ENCODE peak calls at places on chromosomes 16 and 17, in six cellular contexts. A is fibroblast of lung, U is mammary epithelial cell, E is H1, F is endothelial cell of umbilical vein, H is PC-9. Z is an unnamed sample.

GRCh38 chr17:2776589-2777241 is 19.5 kb upstream of the RAP1GAP2 start:
- DNase-seq in A (no peak), U (no peak), E (peak), F (no peak), H (no peak), Z (no peak)

GRCh38 chr16:10504404-10504885 is 76.0 kb downstream of the EMP2 start:
- DNase-seq in A (no peak), U (no peak), E (no peak), F (no peak), H (no peak), Z (no peak)

GRCh38 chr17:77745702-77746101 is 212.8 kb upstream of the TNRC6C start:
- DNase-seq in A (no peak), U (no peak), E (no peak), F (no peak), H (no peak), Z (no peak)

GRCh38 chr16:7408700-7409340 is 76.2 kb downstream of the RBFOX1 start:
- DNase-seq in A (no peak), U (no peak), E (no peak), F (no peak), H (no peak), Z (no peak)

GRCh38 chr17:45430738-45431530 is 1.7 kb downstream of the ARHGAP27 start:
- DNase-seq in A (no peak), U (no peak), E (peak), F (no peak), H (peak), Z (no peak)

GRCh38 chr16:53852678-53853077 is 148.7 kb downstream of the FTO start:
- DNase-seq in A (no peak), U (no peak), E (no peak), F (no peak), H (no peak), Z (no peak)

GRCh38 chr17:488993-489757 is 136.6 kb upstream of the RPH3AL start:
- DNase-seq in A (peak), U (peak), E (no peak), F (peak), H (no peak), Z (peak)

GRCh38 chr17:74531231-74531761 is at the start of gene CD300LB:
- DNase-seq in A (no peak), U (no peak), E (no peak), F (no peak), H (no peak), Z (no peak)

GRCh38 chr16:85675528-85675927 is 13.2 kb downstream of the GINS2 start:
- DNase-seq in A (peak), U (no peak), E (no peak), F (peak), H (no peak), Z (peak)

GRCh38 chr17:78585231-78585630 is 8.0 kb upstream of the DNAH17 start:
- DNase-seq in A (no peak), U (no peak), E (no peak), F (no peak), H (peak), Z (no peak)

GRCh38 chr17:48588519-48588918 is 1.5 kb downstream of the HOXB3 start:
- DNase-seq in A (peak), U (no peak), E (no peak), F (no peak), H (no peak), Z (no peak)
- H3K27ac ChIP-seq in A (peak), U (no peak), E (no peak), F (no peak), H (no peak), Z (peak)

DNA sequence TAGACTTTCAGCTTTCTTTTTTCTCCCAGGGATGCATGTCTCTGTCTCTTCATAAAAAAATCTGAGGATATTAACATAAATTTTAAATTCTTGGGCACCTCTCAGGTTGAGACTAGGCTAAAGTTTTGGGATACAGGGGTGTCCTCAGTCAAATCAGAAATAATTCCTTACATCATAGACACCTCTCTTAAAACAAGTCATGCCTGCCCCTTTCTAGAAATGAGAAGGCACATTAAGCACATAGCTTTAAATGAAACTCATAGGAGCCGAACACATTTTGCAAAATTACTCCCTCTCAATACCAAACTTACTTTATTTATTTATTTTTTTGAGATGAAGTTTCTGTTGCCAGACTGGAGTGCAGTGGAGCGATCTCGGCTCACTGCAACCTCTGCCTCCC is 67.3 kb upstream of the BCAR1 start:
- DNase-seq in A (no peak), U (no peak), E (no peak), F (no peak), H (no peak), Z (no peak)
- H3K4me3 ChIP-seq in A (no peak), U (no peak), E (no peak), F (no peak), H (no peak), Z (no peak)

DNA sequence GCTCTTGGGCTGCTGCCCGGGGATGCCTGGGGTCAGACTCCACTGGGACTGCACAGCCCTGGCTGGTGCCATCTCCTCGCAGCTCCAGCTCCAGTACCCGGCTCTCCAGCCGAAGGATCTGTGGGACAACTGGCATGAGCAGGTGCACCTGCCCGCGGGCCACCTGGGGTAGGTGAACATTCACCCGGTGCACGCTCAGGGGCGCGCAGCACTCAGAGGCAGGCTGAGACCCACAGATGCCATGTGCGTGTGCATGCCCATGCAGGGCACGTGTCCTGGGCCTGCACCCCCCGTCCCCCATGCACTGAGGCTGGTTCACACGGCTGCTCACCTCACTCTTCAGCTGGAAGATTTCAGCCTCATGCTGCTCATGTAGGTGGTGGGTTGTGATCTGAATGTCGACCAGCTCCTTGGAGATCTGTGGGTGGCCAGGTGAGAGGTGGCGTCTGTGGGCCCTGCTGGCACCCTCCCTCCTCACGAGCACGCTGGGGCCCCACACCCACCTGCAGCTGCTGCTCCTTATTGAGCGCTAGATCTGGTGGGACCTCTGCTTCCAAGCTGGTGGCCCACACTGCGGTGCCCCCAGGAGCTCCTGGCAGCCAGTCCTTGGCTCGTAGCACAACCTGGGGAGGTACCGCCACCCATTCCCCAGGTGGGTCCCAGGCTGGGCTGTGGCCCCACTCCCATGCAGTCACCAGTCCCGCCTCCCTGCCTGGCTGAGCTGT is 618 bp downstream of the CCDC78 start:
- DNase-seq in A (no peak), U (no peak), E (no peak), F (no peak), H (no peak), Z (no peak)
- TF ChIP-seq EZH2 in A (no peak), U (no peak), E (no peak), F (no peak), H (no peak), Z (no peak)

GRCh38 chr17:40484285-40484972 is 17.0 kb downstream of the TNS4 start:
- DNase-seq in A (no peak), U (peak), E (no peak), F (no peak), H (no peak), Z (no peak)
- H3K27ac ChIP-seq in A (peak), U (peak), E (no peak), F (no peak), H (no peak), Z (no peak)

GRCh38 chr17:71398706-71399620 is 721.9 kb upstream of the SOX9 start:
- DNase-seq in A (peak), U (no peak), E (no peak), F (no peak), H (no peak), Z (no peak)
- H3K4me3 ChIP-seq in A (no peak), U (no peak), E (no peak), F (no peak), H (no peak), Z (no peak)

GRCh38 chr16:88523381-88524159 is 46.6 kb upstream of the ZC3H18 start:
- DNase-seq in A (no peak), U (no peak), E (no peak), F (no peak), H (no peak), Z (no peak)
- TF ChIP-seq EZH2 in A (no peak), U (no peak), E (no peak), F (no peak), H (no peak), Z (no peak)

GRCh38 chr17:7833011-7833794 is 814 bp upstream of the KDM6B start:
- DNase-seq in A (no peak), U (no peak), E (no peak), F (no peak), H (no peak), Z (no peak)
- H3K27ac ChIP-seq in A (no peak), U (no peak), E (no peak), F (no peak), H (no peak), Z (peak)

Z was measured in A673.